ENCODE peak calls at places on chromosomes 3 and 15, in nine cellular contexts. W, J, K, G, N, L, E, O and D are unnamed samples.

GRCh38 chr15:59420108-59420507 is 17.9 kb upstream of the FAM81A start:
- DNase-seq in J (no peak), G (no peak), N (no peak), L (no peak), E (no peak), W (no peak), O (no peak), K (no peak), D (no peak)

GRCh38 chr3:61443886-61444285 is 117.5 kb upstream of the PTPRG start:
- DNase-seq in O (no peak), N (no peak), G (no peak), K (no peak), J (no peak), W (no peak), E (no peak), L (no peak), D (no peak)

GRCh38 chr3:22568285-22568684 is 634.8 kb upstream of the UBE2E2 start:
- DNase-seq in G (no peak), K (no peak), L (no peak), E (no peak), O (no peak), J (no peak), N (no peak), W (no peak), D (no peak)

GRCh38 chr3:178439504-178439903 is 96.7 kb upstream of the KCNMB2 start:
- DNase-seq in L (no peak), E (no peak), K (no peak), J (no peak), O (no peak), W (no peak), G (no peak), N (peak), D (no peak)

GRCh38 chr15:56821721-56822425 is 88.6 kb upstream of the ZNF280D start:
- DNase-seq in E (peak), N (peak), J (peak), K (peak), L (peak), G (peak), O (peak), W (peak), D (no peak)

GRCh38 chr3:13405614-13406013 is 14.5 kb downstream of the NUP210 start:
- DNase-seq in L (no peak), G (no peak), O (no peak), W (no peak), J (no peak), E (no peak), N (no peak), K (no peak), D (no peak)

GRCh38 chr15:49313650-49314049 is 109.4 kb upstream of the FGF7 start:
- DNase-seq in N (peak), L (no peak), K (no peak), W (no peak), E (no peak), G (no peak), O (no peak), J (no peak), D (no peak)

GRCh38 chr3:79729096-79729495 is 38.7 kb downstream of the ROBO1 start:
- DNase-seq in W (no peak), K (no peak), O (no peak), N (peak), E (no peak), J (no peak), L (no peak), G (no peak), D (no peak)

GRCh38 chr3:107404727-107405519 is 27.7 kb downstream of the CCDC54 start:
- DNase-seq in E (no peak), O (no peak), K (no peak), W (no peak), L (no peak), J (no peak), G (no peak), N (peak), D (no peak)

GRCh38 chr3:90055721-90056120 is 948.3 kb downstream of the EPHA3 start:
- DNase-seq in J (no peak), G (no peak), L (no peak), E (no peak), W (no peak), K (no peak), N (peak), O (no peak), D (no peak)

GRCh38 chr3:55571216-55571813 is 84.2 kb upstream of the WNT5A start:
- DNase-seq in N (no peak), W (no peak), O (no peak), E (no peak), L (no peak), J (no peak), K (no peak), G (no peak), D (no peak)

GRCh38 chr15:92346063-92346462 is 47.6 kb upstream of the ST8SIA2 start:
- DNase-seq in L (no peak), K (no peak), N (no peak), E (no peak), O (no peak), J (no peak), W (no peak), G (no peak), D (no peak)

GRCh38 chr3:191388823-191389222 is 58.5 kb upstream of the UTS2B start:
- DNase-seq in O (no peak), G (no peak), L (no peak), K (no peak), W (no peak), E (no peak), N (peak), J (no peak), D (no peak)
- TF ChIP-seq CTCF in O (no peak), G (no peak), L (no peak), K (no peak), W (peak), E (peak), N (peak), J (no peak), D (no peak)

GRCh38 chr3:14899993-14900618 is 47.3 kb upstream of the NR2C2 start:
- DNase-seq in E (no peak), G (peak), L (peak), N (no peak), W (peak), O (no peak), J (peak), K (no peak), D (no peak)
- TF ChIP-seq CTCF in E (no peak), G (no peak), L (no peak), N (no peak), W (peak), O (no peak), J (no peak), K (peak), D (no peak)

GRCh38 chr15:77419050-77419835 is 661 bp downstream of the PEAK1 start:
- DNase-seq in G (peak), L (peak), J (peak), E (peak), W (peak), O (peak), K (no peak), N (peak), D (peak)
- TF ChIP-seq CTCF in G (no peak), L (no peak), J (no peak), E (no peak), W (peak), O (peak), K (peak), N (no peak), D (no peak)

GRCh38 chr3:53161345-53161819 is 373 bp downstream of the PRKCD start:
- DNase-seq in L (peak), W (no peak), O (peak), G (no peak), N (no peak), J (peak), K (no peak), E (no peak), D (no peak)

GRCh38 chr3:53159415-53160135 is 1.4 kb upstream of the PRKCD start:
- DNase-seq in J (peak), L (peak), W (peak), O (no peak), K (no peak), N (peak), G (peak), E (no peak), D (peak)

GRCh38 chr3:53158700-53159414 is 2.2 kb upstream of the PRKCD start:
- DNase-seq in K (no peak), G (no peak), W (no peak), E (no peak), J (no peak), O (no peak), L (no peak), N (peak), D (no peak)

GRCh38 chr3:53160660-53161344 is at the start of gene PRKCD:
- DNase-seq in K (peak), J (peak), E (peak), O (peak), N (peak), L (peak), G (peak), W (peak), D (peak)

DNA sequence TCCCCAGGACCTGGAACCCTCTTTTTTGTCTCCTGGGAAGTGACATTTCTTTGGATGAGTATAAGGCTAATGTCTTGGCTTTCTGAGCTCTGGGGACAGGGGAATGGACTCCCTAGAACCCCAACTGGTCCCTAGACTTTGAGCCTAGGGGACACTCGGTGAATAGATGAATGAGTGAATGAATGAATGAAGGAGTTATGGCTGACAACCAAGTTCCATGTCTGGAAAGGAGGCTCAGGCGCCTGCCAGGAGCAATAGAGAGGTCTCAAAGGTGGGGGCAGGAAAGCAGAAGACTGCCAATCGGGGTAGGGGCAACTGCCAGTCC is 712 bp upstream of the PRKCD start:
- DNase-seq in G (no peak), W (no peak), N (no peak), K (no peak), L (no peak), O (no peak), E (no peak), J (no peak), D (no peak)
- TF ChIP-seq CTCF in G (no peak), W (no peak), N (no peak), K (no peak), L (no peak), O (no peak), E (no peak), J (no peak), D (no peak)

GRCh38 chr3:14550181-14550580 is 10.0 kb upstream of the GRIP2 start:
- DNase-seq in J (no peak), W (no peak), G (no peak), K (no peak), O (no peak), L (no peak), N (no peak), E (no peak), D (no peak)

GRCh38 chr3:14550651-14551611 is 10.8 kb upstream of the GRIP2 start:
- DNase-seq in G (no peak), K (no peak), E (no peak), L (no peak), W (no peak), N (peak), J (no peak), O (no peak), D (no peak)

GRCh38 chr3:14547693-14548092 is 7.6 kb upstream of the GRIP2 start:
- DNase-seq in E (no peak), L (no peak), W (no peak), J (no peak), G (no peak), N (no peak), O (no peak), K (no peak), D (no peak)

GRCh38 chr3:14548321-14548729 is 8.2 kb upstream of the GRIP2 start:
- DNase-seq in G (peak), O (peak), N (peak), W (peak), J (peak), E (peak), K (peak), L (peak), D (peak)

GRCh38 chr3:14549256-14549931 is 9.3 kb upstream of the GRIP2 start:
- DNase-seq in L (no peak), N (peak), O (no peak), E (no peak), K (peak), W (no peak), J (no peak), G (no peak), D (peak)
- TF ChIP-seq CTCF in L (peak), N (peak), O (peak), E (peak), K (peak), W (peak), J (peak), G (no peak), D (no peak)

GRCh38 chr15:101413239-101413638 is 76.3 kb downstream of the PCSK6 start:
- DNase-seq in L (no peak), G (no peak), O (no peak), E (no peak), W (no peak), K (no peak), N (no peak), J (no peak), D (no peak)
- TF ChIP-seq CTCF in L (no peak), G (no peak), O (no peak), E (peak), W (peak), K (no peak), N (no peak), J (no peak), D (no peak)

GRCh38 chr3:113555138-113555537 is 22.8 kb downstream of the SIDT1 start:
- DNase-seq in K (no peak), W (no peak), E (no peak), J (no peak), O (no peak), N (no peak), L (no peak), G (no peak), D (no peak)

GRCh38 chr3:113559011-113559410 is 26.7 kb downstream of the SIDT1 start:
- DNase-seq in O (no peak), L (no peak), W (no peak), G (no peak), J (no peak), E (no peak), K (no peak), N (no peak), D (no peak)

GRCh38 chr3:113556556-113557335 is 24.4 kb downstream of the SIDT1 start:
- DNase-seq in L (peak), O (no peak), G (no peak), W (no peak), N (no peak), E (no peak), J (no peak), K (no peak), D (peak)

GRCh38 chr3:113560265-113560664 is 27.9 kb downstream of the SIDT1 start:
- DNase-seq in K (no peak), G (no peak), J (no peak), W (no peak), L (no peak), E (no peak), O (no peak), N (no peak), D (no peak)

GRCh38 chr3:113557374-113557773 is 25.0 kb downstream of the SIDT1 start:
- DNase-seq in E (no peak), O (no peak), J (no peak), N (peak), G (no peak), L (no peak), K (peak), W (no peak), D (no peak)
- TF ChIP-seq CTCF in E (no peak), O (no peak), J (no peak), N (no peak), G (no peak), L (no peak), K (peak), W (no peak), D (no peak)

GRCh38 chr3:47370887-47371697 is 9.7 kb upstream of the PTPN23 start:
- DNase-seq in K (no peak), E (peak), W (peak), G (no peak), N (peak), L (peak), O (peak), J (peak), D (no peak)
- TF ChIP-seq CTCF in K (no peak), E (peak), W (peak), G (no peak), N (peak), L (peak), O (peak), J (peak), D (peak)